ENCODE peak calls at places on chromosome 16, in seven cellular contexts. Y, Q, U, C, I, V and W are unnamed samples.

GRCh38 chr16:50246299-50247122 is 19.8 kb upstream of the ADCY7 start:
- DNase-seq in Y (peak), Q (no peak), U (no peak), C (no peak), I (no peak), V (peak), W (peak)

GRCh38 chr16:69511641-69512040 is 54.1 kb upstream of the NFAT5 start:
- DNase-seq in Y (no peak), Q (no peak), U (no peak), C (no peak), I (no peak), V (no peak), W (no peak)

GRCh38 chr16:19860146-19861030 is 24.3 kb downstream of the GPRC5B start:
- DNase-seq in Y (peak), Q (peak), U (peak), C (no peak), I (no peak), V (peak), W (peak)

GRCh38 chr16:48029768-48030167 is 126.0 kb downstream of the ABCC12 start:
- DNase-seq in Y (peak), Q (no peak), U (no peak), C (no peak), I (no peak), V (no peak), W (no peak)

GRCh38 chr16:87996962-87997880 is 46.0 kb downstream of the BANP start:
- DNase-seq in Y (no peak), Q (no peak), U (no peak), C (no peak), I (no peak), V (no peak), W (no peak)

GRCh38 chr16:67236551-67237395 is 9.8 kb downstream of the TMEM208 start:
- DNase-seq in Y (peak), Q (peak), U (peak), C (no peak), I (peak), V (peak), W (peak)

GRCh38 chr16:57754354-57755060 is 18.9 kb downstream of the KATNB1 start:
- DNase-seq in Y (no peak), Q (no peak), U (no peak), C (no peak), I (no peak), V (no peak), W (no peak)

GRCh38 chr16:56547120-56547948 is 17.5 kb upstream of the MT4 start:
- DNase-seq in Y (peak), Q (peak), U (peak), C (peak), I (no peak), V (peak), W (peak)

GRCh38 chr16:1395444-1396074 is 18.9 kb downstream of the UNKL start:
- DNase-seq in Y (no peak), Q (no peak), U (no peak), C (no peak), I (no peak), V (no peak), W (no peak)

GRCh38 chr16:87311387-87311786 is 5.8 kb downstream of the C16orf95 start:
- DNase-seq in Y (no peak), Q (no peak), U (no peak), C (no peak), I (no peak), V (no peak), W (no peak)

GRCh38 chr16:10972108-10972955 is 28.0 kb downstream of the CLEC16A start:
- DNase-seq in Y (no peak), Q (no peak), U (no peak), C (no peak), I (no peak), V (no peak), W (no peak)

GRCh38 chr16:77424841-77425604 is 9.8 kb downstream of the ADAMTS18 start:
- DNase-seq in Y (no peak), Q (no peak), U (no peak), C (peak), I (no peak), V (no peak), W (no peak)

GRCh38 chr16:70396209-70396904 is 42.5 kb downstream of the ST3GAL2 start:
- DNase-seq in Y (peak), Q (peak), U (no peak), C (no peak), I (peak), V (peak), W (no peak)

GRCh38 chr16:88331989-88332920 is 50.5 kb upstream of the ZNF469 start:
- DNase-seq in Y (peak), Q (peak), U (no peak), C (no peak), I (peak), V (peak), W (no peak)

GRCh38 chr16:86975445-86975844 is 341.7 kb downstream of the C16orf95 start:
- DNase-seq in Y (peak), Q (peak), U (peak), C (peak), I (no peak), V (peak), W (peak)

GRCh38 chr16:89845417-89845816 is 17.1 kb downstream of the SPIRE2 start:
- DNase-seq in Y (no peak), Q (no peak), U (no peak), C (no peak), I (no peak), V (no peak), W (no peak)

GRCh38 chr16:19874816-19875546 is 9.7 kb downstream of the GPRC5B start:
- DNase-seq in Y (no peak), Q (no peak), U (no peak), C (no peak), I (no peak), V (no peak), W (no peak)

GRCh38 chr16:56628486-56629035 is 3.0 kb downstream of the MT1E start:
- DNase-seq in Y (no peak), Q (no peak), U (no peak), C (no peak), I (no peak), V (no peak), W (no peak)

GRCh38 chr16:10983175-10983558 is 38.8 kb downstream of the CLEC16A start:
- DNase-seq in Y (no peak), Q (no peak), U (no peak), C (no peak), I (no peak), V (no peak), W (no peak)

GRCh38 chr16:60142991-60143705 is 1409.0 kb upstream of the GOT2 start:
- DNase-seq in Y (peak), Q (no peak), U (no peak), C (no peak), I (no peak), V (no peak), W (no peak)

GRCh38 chr16:23974223-23974622 is 138.4 kb downstream of the PRKCB start:
- DNase-seq in Y (peak), Q (no peak), U (peak), C (peak), I (no peak), V (no peak), W (peak)

GRCh38 chr16:11089504-11090124 is 145.2 kb downstream of the CLEC16A start:
- DNase-seq in Y (no peak), Q (peak), U (no peak), C (no peak), I (no peak), V (peak), W (no peak)

GRCh38 chr16:30585022-30585399 is 486 bp downstream of the ZNF785 start:
- DNase-seq in Y (peak), Q (no peak), U (peak), C (no peak), I (no peak), V (no peak), W (no peak)

GRCh38 chr16:86222541-86222940 is 287.8 kb upstream of the FOXF1 start:
- DNase-seq in Y (peak), Q (peak), U (no peak), C (no peak), I (no peak), V (peak), W (no peak)

GRCh38 chr16:48165961-48166578 is 10.3 kb upstream of the ABCC12 start:
- DNase-seq in Y (peak), Q (peak), U (no peak), C (no peak), I (no peak), V (peak), W (no peak)

GRCh38 chr16:21023509-21024202 is 123.1 kb downstream of the LYRM1 start:
- DNase-seq in Y (peak), Q (no peak), U (no peak), C (no peak), I (no peak), V (no peak), W (no peak)
- H2AK5ac ChIP-seq in Y (no peak), Q (no peak), U (no peak), C (no peak), I (no peak), V (no peak), W (no peak)

DNA sequence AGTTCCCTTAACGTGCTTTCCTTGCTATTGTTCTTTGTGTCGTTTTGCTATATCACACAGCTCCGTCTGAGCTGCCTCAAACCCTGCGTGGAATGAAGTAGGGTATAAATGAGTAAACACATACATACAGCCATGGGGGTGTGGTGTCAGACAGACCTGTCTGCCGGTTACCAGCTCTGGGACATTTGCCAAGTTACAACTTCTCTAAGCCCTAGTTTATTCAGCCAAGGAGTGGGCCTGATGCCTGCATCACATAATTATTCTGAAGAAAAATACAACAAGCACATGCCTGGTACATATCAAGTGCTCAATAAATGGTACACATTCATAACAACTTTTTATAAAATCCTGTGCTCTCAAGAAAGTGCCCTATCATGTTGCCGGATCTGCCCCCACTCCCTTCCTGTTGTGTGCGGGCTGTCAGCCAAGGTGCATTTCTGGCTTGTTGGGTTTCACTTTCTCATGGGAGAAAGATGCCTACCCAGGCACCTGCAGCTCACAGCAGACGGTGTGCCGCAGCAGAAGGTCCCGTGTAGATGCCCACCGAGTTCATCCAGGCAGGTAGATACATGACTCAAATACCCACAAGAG is 30.5 kb downstream of the SMPD3 start:
- DNase-seq in Y (no peak), Q (no peak), U (no peak), C (no peak), I (peak), V (no peak), W (no peak)
- H2AK5ac ChIP-seq in Y (no peak), Q (no peak), U (no peak), C (no peak), I (no peak), V (no peak), W (no peak)

GRCh38 chr16:83936581-83937165 is 16.4 kb upstream of the OSGIN1 start:
- DNase-seq in Y (no peak), Q (no peak), U (no peak), C (no peak), I (peak), V (no peak), W (no peak)
- H2AK5ac ChIP-seq in Y (no peak), Q (no peak), U (no peak), C (no peak), I (no peak), V (no peak), W (no peak)

GRCh38 chr16:17419266-17419665 is 51.5 kb downstream of the XYLT1 start:
- DNase-seq in Y (no peak), Q (no peak), U (no peak), C (no peak), I (no peak), V (no peak), W (no peak)

GRCh38 chr16:17417740-17418139 is 53.0 kb downstream of the XYLT1 start:
- DNase-seq in Y (no peak), Q (no peak), U (no peak), C (no peak), I (no peak), V (no peak), W (no peak)

GRCh38 chr16:17424771-17425170 is 46.0 kb downstream of the XYLT1 start:
- DNase-seq in Y (no peak), Q (no peak), U (no peak), C (no peak), I (no peak), V (no peak), W (no peak)

GRCh38 chr16:17423195-17423594 is 47.6 kb downstream of the XYLT1 start:
- DNase-seq in Y (peak), Q (no peak), U (peak), C (peak), I (no peak), V (no peak), W (peak)

DNA sequence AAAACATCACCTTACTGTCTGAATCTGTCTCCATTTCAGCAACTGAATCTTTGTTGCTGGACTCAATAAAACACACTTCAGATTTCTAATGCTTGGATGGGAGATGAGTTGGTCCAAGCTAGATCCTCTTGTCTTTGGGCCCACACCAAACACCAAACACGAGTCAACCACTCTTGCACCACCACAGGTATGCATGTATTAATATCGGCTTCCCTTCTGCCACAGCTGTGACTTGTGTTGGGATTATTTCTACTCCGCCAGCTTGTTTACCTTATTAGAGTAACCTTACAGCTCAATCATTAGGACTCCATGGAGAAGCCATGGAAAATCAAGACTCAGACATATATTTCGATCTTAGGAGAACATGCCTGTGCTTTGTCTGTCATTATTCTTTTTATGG is 49.9 kb downstream of the XYLT1 start:
- DNase-seq in Y (no peak), Q (peak), U (no peak), C (no peak), I (no peak), V (no peak), W (no peak)
- H2AK5ac ChIP-seq in Y (no peak), Q (no peak), U (no peak), C (no peak), I (no peak), V (no peak), W (no peak)

GRCh38 chr16:8775359-8775758 is 22.1 kb downstream of the TMEM186 start:
- DNase-seq in Y (no peak), Q (no peak), U (no peak), C (no peak), I (no peak), V (no peak), W (no peak)

GRCh38 chr16:8776193-8776592 is 21.2 kb downstream of the TMEM186 start:
- DNase-seq in Y (peak), Q (no peak), U (peak), C (no peak), I (no peak), V (no peak), W (no peak)

GRCh38 chr16:8774208-8774607 is 23.2 kb downstream of the TMEM186 start:
- DNase-seq in Y (no peak), Q (no peak), U (no peak), C (no peak), I (no peak), V (no peak), W (no peak)

GRCh38 chr16:8777217-8777616 is 20.2 kb downstream of the TMEM186 start:
- DNase-seq in Y (no peak), Q (no peak), U (no peak), C (no peak), I (no peak), V (no peak), W (no peak)

DNA sequence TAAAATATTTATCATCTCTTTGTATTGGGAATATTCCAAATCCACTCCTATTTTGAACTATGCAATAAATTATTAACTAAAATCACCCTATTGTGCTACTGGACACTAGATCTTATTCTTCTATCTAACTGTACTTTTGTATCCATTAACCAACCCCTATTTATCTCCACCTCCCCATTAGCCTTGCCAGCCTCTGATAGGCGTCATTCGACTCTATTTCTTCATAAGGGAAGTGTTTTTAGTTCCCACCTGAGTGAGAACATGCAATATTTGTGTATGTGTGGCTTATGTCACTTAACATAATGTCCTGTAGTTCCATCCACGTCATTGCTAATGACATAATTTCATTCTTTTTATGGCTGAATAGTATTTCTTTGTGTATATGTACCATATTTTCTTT is 23.9 kb downstream of the TMEM186 start:
- DNase-seq in Y (no peak), Q (no peak), U (no peak), C (no peak), I (no peak), V (no peak), W (no peak)
- H2AK5ac ChIP-seq in Y (no peak), Q (no peak), U (no peak), C (no peak), I (no peak), V (no peak), W (no peak)

GRCh38 chr16:80932725-80933124 is 74.0 kb downstream of the CMC2 start:
- DNase-seq in Y (no peak), Q (peak), U (no peak), C (no peak), I (peak), V (peak), W (no peak)
- H2AK5ac ChIP-seq in Y (no peak), Q (no peak), U (no peak), C (no peak), I (no peak), V (no peak), W (no peak)

GRCh38 chr16:81515281-81515680 is 70.7 kb downstream of the CMIP start:
- DNase-seq in Y (no peak), Q (no peak), U (no peak), C (no peak), I (no peak), V (no peak), W (no peak)

GRCh38 chr16:81516478-81517149 is 72.0 kb downstream of the CMIP start:
- DNase-seq in Y (no peak), Q (no peak), U (no peak), C (no peak), I (no peak), V (no peak), W (no peak)

GRCh38 chr16:81517150-81517499 is 72.5 kb downstream of the CMIP start:
- DNase-seq in Y (no peak), Q (no peak), U (no peak), C (no peak), I (no peak), V (no peak), W (no peak)

GRCh38 chr16:81514568-81515258 is 70.1 kb downstream of the CMIP start:
- DNase-seq in Y (no peak), Q (no peak), U (no peak), C (no peak), I (no peak), V (no peak), W (no peak)

GRCh38 chr16:81515721-81516120 is 71.1 kb downstream of the CMIP start:
- DNase-seq in Y (no peak), Q (no peak), U (no peak), C (no peak), I (no peak), V (no peak), W (no peak)
- H2AK5ac ChIP-seq in Y (no peak), Q (no peak), U (no peak), C (no peak), I (no peak), V (no peak), W (no peak)